ENCODE peak calls at places on chromosomes 3 and 15, in five cellular contexts. N is H1, R is K562, S is HepG2, X is GM12878. M is an unnamed sample.

GRCh38 chr15:25882466-25882865 is 19.3 kb upstream of the ATP10A start:
- DNase-seq in R (no peak), X (no peak), N (no peak), S (no peak), M (no peak)

GRCh38 chr3:46672349-46672695 is 21.2 kb downstream of the ALS2CL start:
- DNase-seq in R (no peak), S (no peak), X (no peak), N (peak), M (no peak)

GRCh38 chr3:1007890-1008289 is 84.9 kb upstream of the CNTN6 start:
- DNase-seq in X (no peak), R (no peak), N (no peak), S (no peak), M (no peak)

GRCh38 chr15:75620043-75620775 is 5.3 kb downstream of the SNUPN start:
- DNase-seq in R (no peak), X (no peak), N (no peak), S (no peak), M (no peak)

GRCh38 chr3:182979719-182980191 is 583 bp downstream of the DCUN1D1 start:
- DNase-seq in R (peak), S (peak), N (peak), X (no peak), M (no peak)

GRCh38 chr3:45219694-45220093 is 6.4 kb downstream of the TMEM158 start:
- DNase-seq in X (no peak), S (no peak), N (no peak), R (no peak), M (no peak)

GRCh38 chr3:53149699-53150098 is 11.3 kb upstream of the PRKCD start:
- DNase-seq in X (no peak), N (no peak), S (no peak), R (no peak), M (no peak)

GRCh38 chr15:33104276-33104675 is 90.2 kb downstream of the FMN1 start:
- DNase-seq in X (no peak), N (no peak), R (no peak), S (no peak), M (peak)

GRCh38 chr15:81293728-81294500 is 30.0 kb downstream of the STARD5 start:
- DNase-seq in X (peak), N (no peak), S (no peak), R (no peak), M (no peak)

GRCh38 chr3:15324335-15324734 is 8.1 kb downstream of the SH3BP5 start:
- DNase-seq in X (no peak), S (no peak), R (no peak), N (no peak), M (no peak)

GRCh38 chr3:110878692-110879091 is 192.9 kb upstream of the NECTIN3 start:
- DNase-seq in S (no peak), R (no peak), N (no peak), X (no peak), M (no peak)

GRCh38 chr3:96069065-96069464 is 745.3 kb upstream of the EPHA6 start:
- DNase-seq in R (no peak), N (no peak), X (no peak), S (no peak), M (no peak)

GRCh38 chr15:66956672-66957540 is 108.5 kb upstream of the SMAD3 start:
- DNase-seq in R (no peak), S (no peak), X (no peak), N (no peak), M (no peak)

GRCh38 chr15:82712036-82712435 is 2.4 kb upstream of the AP3B2 start:
- DNase-seq in N (no peak), X (no peak), S (no peak), R (no peak), M (no peak)

GRCh38 chr15:62935300-62936081 is 107.1 kb upstream of the TPM1 start:
- DNase-seq in X (no peak), S (peak), R (no peak), N (peak), M (no peak)

GRCh38 chr3:197748597-197749314 is 927 bp upstream of the FYTTD1 start:
- DNase-seq in N (no peak), S (no peak), X (no peak), R (no peak), M (no peak)

GRCh38 chr3:171457263-171458055 is 2.7 kb downstream of the TNIK start:
- DNase-seq in X (no peak), R (no peak), S (no peak), N (no peak), M (no peak)

GRCh38 chr15:90264649-90265048 is 823 bp upstream of the NGRN start:
- DNase-seq in N (no peak), S (peak), X (no peak), R (no peak), M (no peak)

GRCh38 chr15:65836665-65837064 is 32.6 kb upstream of the RAB11A start:
- DNase-seq in X (no peak), S (no peak), N (peak), R (no peak), M (peak)

GRCh38 chr15:31439328-31439727 is 112.7 kb downstream of the KLF13 start:
- DNase-seq in N (peak), R (peak), S (peak), X (no peak), M (peak)

GRCh38 chr3:148861277-148861869 is 3.7 kb upstream of the CPA3 start:
- DNase-seq in R (peak), X (no peak), S (peak), N (no peak), M (peak)

GRCh38 chr15:33395841-33396240 is 85.1 kb downstream of the RYR3 start:
- DNase-seq in S (no peak), X (no peak), R (no peak), N (no peak), M (no peak)

GRCh38 chr3:149920119-149920518 is 50.6 kb downstream of the PFN2 start:
- DNase-seq in R (no peak), S (no peak), N (no peak), X (no peak), M (no peak)

GRCh38 chr3:47012342-47013230 is 33.1 kb downstream of the NBEAL2 start:
- DNase-seq in R (no peak), X (no peak), S (no peak), N (no peak), M (no peak)

GRCh38 chr3:72385172-72385571 is 463.1 kb downstream of the SHQ1 start:
- DNase-seq in X (no peak), R (no peak), S (no peak), N (no peak), M (no peak)

GRCh38 chr3:159486580-159486979 is 502.1 kb upstream of the IL12A start:
- DNase-seq in N (peak), X (no peak), R (no peak), S (peak), M (peak)

GRCh38 chr3:33114622-33115023 is 809 bp downstream of the CRTAP start:
- DNase-seq in X (no peak), R (no peak), N (no peak), S (no peak), M (no peak)

GRCh38 chr15:75325922-75326321 is 9.9 kb upstream of the COMMD4 start:
- DNase-seq in N (no peak), R (no peak), S (no peak), X (no peak), M (no peak)

GRCh38 chr15:72288291-72288690 is 15.9 kb upstream of the PARP6 start:
- DNase-seq in X (no peak), R (no peak), N (no peak), S (no peak), M (no peak)

GRCh38 chr3:53768478-53769459 is 77.5 kb downstream of the CHDH start:
- DNase-seq in S (no peak), N (no peak), X (no peak), R (no peak), M (no peak)

GRCh38 chr3:62911531-62911930 is 36.3 kb upstream of the CADPS start:
- DNase-seq in N (no peak), X (no peak), R (no peak), S (no peak), M (no peak)

GRCh38 chr3:13015286-13016082 is 57.7 kb downstream of the IQSEC1 start:
- DNase-seq in S (no peak), X (no peak), R (no peak), N (no peak), M (no peak)

GRCh38 chr3:138406606-138407005 is 27.8 kb upstream of the ESYT3 start:
- DNase-seq in X (no peak), R (no peak), S (no peak), N (no peak), M (no peak)

GRCh38 chr3:129942296-129942695 is 32.2 kb upstream of the TRH start:
- DNase-seq in X (no peak), S (peak), N (peak), R (peak), M (peak)

GRCh38 chr3:52544937-52545336 is 8.5 kb downstream of the UQCC5 start:
- DNase-seq in X (no peak), S (no peak), R (no peak), N (no peak), M (no peak)

DNA sequence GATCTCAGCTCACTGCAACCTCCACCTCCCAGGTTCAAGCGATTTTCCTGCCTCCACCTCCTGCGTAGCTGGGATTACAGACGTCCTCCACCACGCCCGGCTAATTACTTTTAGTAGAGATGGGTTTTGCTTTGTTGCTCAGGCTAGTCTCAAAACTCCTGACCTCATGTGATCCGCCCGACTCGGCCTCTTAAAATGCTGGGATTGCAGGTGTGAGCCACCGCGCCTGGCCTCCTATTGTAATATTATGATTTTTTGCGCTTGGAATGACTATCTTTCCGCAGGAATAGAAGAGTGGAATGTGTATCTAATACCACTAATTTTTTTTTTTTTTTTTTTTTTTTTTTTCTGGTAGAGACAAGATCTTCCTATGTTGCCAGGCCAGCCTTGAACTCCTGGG is 1.8 kb downstream of the ARL8B start:
- DNase-seq in X (no peak), N (no peak), R (no peak), S (no peak), M (no peak)
- TF ChIP-seq SRF in X (no peak), N (no peak), R (no peak), S (no peak), M (no peak)

GRCh38 chr3:85726241-85726640 is 767.5 kb downstream of the CADM2 start:
- DNase-seq in N (no peak), X (no peak), S (peak), R (no peak), M (no peak)

GRCh38 chr3:85721409-85722145 is 762.8 kb downstream of the CADM2 start:
- DNase-seq in S (no peak), X (no peak), N (no peak), R (no peak), M (no peak)

GRCh38 chr3:85725809-85726208 is 767.0 kb downstream of the CADM2 start:
- DNase-seq in R (no peak), X (no peak), S (peak), N (no peak), M (no peak)
- TF ChIP-seq CTCF in R (no peak), X (no peak), S (no peak), N (no peak), M (no peak)

GRCh38 chr15:101482526-101483371 is 6.8 kb downstream of the PCSK6 start:
- DNase-seq in R (no peak), S (no peak), X (no peak), N (no peak), M (no peak)
- TF ChIP-seq SRF in R (no peak), S (no peak), X (no peak), N (no peak), M (no peak)

DNA sequence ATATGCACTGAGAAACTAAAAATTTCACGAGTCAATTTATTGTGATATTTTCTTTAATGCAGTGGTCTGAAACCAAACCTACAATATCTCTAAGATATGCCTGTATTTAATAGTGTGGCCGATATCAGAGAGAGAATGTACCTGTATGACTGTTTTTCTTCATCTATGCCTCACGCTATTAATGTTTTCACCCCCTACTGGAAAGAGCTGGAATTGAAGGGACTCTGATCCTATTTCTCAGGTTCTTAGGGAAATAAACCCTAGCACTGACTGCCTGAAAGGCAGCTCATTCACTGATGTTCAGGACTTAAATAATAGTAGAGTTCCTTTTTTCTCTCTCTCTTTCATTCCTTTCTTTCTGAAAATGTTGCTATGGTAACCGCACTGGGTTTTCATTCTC is 1135.9 kb downstream of the IGSF11 start:
- DNase-seq in R (peak), X (no peak), S (peak), N (no peak), M (peak)
- TF ChIP-seq CTCF in R (no peak), X (peak), S (peak), N (peak), M (no peak)